ENCODE peak calls at places on chromosomes 2 and 18, in nine cellular contexts. One of them, this sample, is unnamed. For H3K36me3, the result is how much of the 10 kb centered on the place peaks cover.

GRCh38 chr2:27636766-27637165 is 7.9 kb downstream of the GPN1 start:
- DNase-seq in heart right ventricle: no peak
- DNase-seq in psoas muscle: no peak
- DNase-seq in right lobe of liver: no peak
- DNase-seq in uterus: no peak
- DNase-seq in adrenal gland: no peak
- DNase-seq in mucosa of descending colon: no peak
- DNase-seq in lung: no peak
- DNase-seq in HCT116: no peak
- DNase-seq in this sample: no peak

GRCh38 chr2:158994920-158995676 is 26.7 kb downstream of the TANC1 start:
- DNase-seq in heart right ventricle: peak
- DNase-seq in psoas muscle: no peak
- DNase-seq in right lobe of liver: no peak
- DNase-seq in uterus: no peak
- DNase-seq in adrenal gland: no peak
- DNase-seq in mucosa of descending colon: no peak
- DNase-seq in lung: no peak
- DNase-seq in HCT116: no peak
- DNase-seq in this sample: no peak

GRCh38 chr2:211923019-211923418 is 615.6 kb downstream of the ERBB4 start:
- DNase-seq in heart right ventricle: no peak
- DNase-seq in psoas muscle: no peak
- DNase-seq in right lobe of liver: no peak
- DNase-seq in uterus: no peak
- DNase-seq in adrenal gland: no peak
- DNase-seq in mucosa of descending colon: no peak
- DNase-seq in lung: no peak
- DNase-seq in HCT116: no peak
- DNase-seq in this sample: no peak

GRCh38 chr2:51329512-51329911 is 297.6 kb upstream of the NRXN1 start:
- DNase-seq in heart right ventricle: no peak
- DNase-seq in psoas muscle: no peak
- DNase-seq in right lobe of liver: no peak
- DNase-seq in uterus: no peak
- DNase-seq in adrenal gland: no peak
- DNase-seq in mucosa of descending colon: no peak
- DNase-seq in lung: no peak
- DNase-seq in HCT116: no peak
- DNase-seq in this sample: no peak

GRCh38 chr2:47784349-47784851 is 1.5 kb downstream of the MSH6 start:
- DNase-seq in heart right ventricle: no peak
- DNase-seq in psoas muscle: no peak
- DNase-seq in right lobe of liver: no peak
- DNase-seq in uterus: no peak
- DNase-seq in adrenal gland: no peak
- DNase-seq in mucosa of descending colon: peak
- DNase-seq in lung: no peak
- DNase-seq in HCT116: no peak
- DNase-seq in this sample: no peak

GRCh38 chr18:37654711-37655369 is 89.2 kb upstream of the CELF4 start:
- DNase-seq in heart right ventricle: no peak
- DNase-seq in psoas muscle: no peak
- DNase-seq in right lobe of liver: no peak
- DNase-seq in uterus: no peak
- DNase-seq in adrenal gland: no peak
- DNase-seq in mucosa of descending colon: no peak
- DNase-seq in lung: no peak
- DNase-seq in HCT116: no peak
- DNase-seq in this sample: no peak

GRCh38 chr18:48938827-48939367 is 11.9 kb downstream of the SMAD7 start:
- DNase-seq in heart right ventricle: peak
- DNase-seq in psoas muscle: no peak
- DNase-seq in right lobe of liver: no peak
- DNase-seq in uterus: no peak
- DNase-seq in adrenal gland: no peak
- DNase-seq in mucosa of descending colon: no peak
- DNase-seq in lung: no peak
- DNase-seq in HCT116: no peak
- DNase-seq in this sample: no peak

GRCh38 chr2:170966648-170967396 is 37.8 kb downstream of the GORASP2 start:
- DNase-seq in heart right ventricle: no peak
- DNase-seq in psoas muscle: no peak
- DNase-seq in right lobe of liver: peak
- DNase-seq in uterus: no peak
- DNase-seq in adrenal gland: peak
- DNase-seq in mucosa of descending colon: no peak
- DNase-seq in lung: no peak
- DNase-seq in HCT116: no peak
- DNase-seq in this sample: no peak

GRCh38 chr18:10497350-10497749 is 28.5 kb upstream of the NAPG start:
- DNase-seq in heart right ventricle: no peak
- DNase-seq in psoas muscle: no peak
- DNase-seq in right lobe of liver: no peak
- DNase-seq in uterus: no peak
- DNase-seq in adrenal gland: no peak
- DNase-seq in mucosa of descending colon: no peak
- DNase-seq in lung: no peak
- DNase-seq in HCT116: no peak
- DNase-seq in this sample: no peak

GRCh38 chr2:96816836-96817702 is 1.0 kb downstream of the CNNM3 start:
- DNase-seq in heart right ventricle: no peak
- DNase-seq in psoas muscle: no peak
- DNase-seq in right lobe of liver: no peak
- DNase-seq in uterus: no peak
- DNase-seq in adrenal gland: peak
- DNase-seq in mucosa of descending colon: no peak
- DNase-seq in lung: no peak
- DNase-seq in HCT116: no peak
- DNase-seq in this sample: no peak

GRCh38 chr2:179226203-179226960 is 38.2 kb downstream of the SESTD1 start:
- DNase-seq in heart right ventricle: peak
- DNase-seq in psoas muscle: no peak
- DNase-seq in right lobe of liver: peak
- DNase-seq in uterus: no peak
- DNase-seq in adrenal gland: peak
- DNase-seq in mucosa of descending colon: no peak
- DNase-seq in lung: no peak
- DNase-seq in HCT116: no peak
- DNase-seq in this sample: no peak

GRCh38 chr2:209840434-209840833 is 68.8 kb downstream of the UNC80 start:
- DNase-seq in heart right ventricle: no peak
- DNase-seq in psoas muscle: no peak
- DNase-seq in right lobe of liver: no peak
- DNase-seq in uterus: no peak
- DNase-seq in adrenal gland: no peak
- DNase-seq in mucosa of descending colon: no peak
- DNase-seq in lung: no peak
- DNase-seq in HCT116: no peak
- DNase-seq in this sample: no peak

GRCh38 chr2:176395273-176395854 is 126.1 kb downstream of the MTX2 start:
- DNase-seq in heart right ventricle: no peak
- DNase-seq in psoas muscle: no peak
- DNase-seq in right lobe of liver: no peak
- DNase-seq in uterus: no peak
- DNase-seq in adrenal gland: no peak
- DNase-seq in mucosa of descending colon: no peak
- DNase-seq in lung: no peak
- DNase-seq in HCT116: no peak
- DNase-seq in this sample: no peak

GRCh38 chr18:37502036-37502435 is 63.6 kb downstream of the CELF4 start:
- DNase-seq in heart right ventricle: no peak
- DNase-seq in psoas muscle: no peak
- DNase-seq in right lobe of liver: no peak
- DNase-seq in uterus: no peak
- DNase-seq in adrenal gland: no peak
- DNase-seq in mucosa of descending colon: no peak
- DNase-seq in lung: no peak
- DNase-seq in HCT116: no peak
- DNase-seq in this sample: no peak

GRCh38 chr2:106770986-106771385 is 115.0 kb downstream of the ST6GAL2 start:
- DNase-seq in heart right ventricle: no peak
- DNase-seq in psoas muscle: no peak
- DNase-seq in right lobe of liver: no peak
- DNase-seq in uterus: no peak
- DNase-seq in adrenal gland: no peak
- DNase-seq in mucosa of descending colon: no peak
- DNase-seq in lung: no peak
- DNase-seq in HCT116: no peak
- DNase-seq in this sample: no peak

DNA sequence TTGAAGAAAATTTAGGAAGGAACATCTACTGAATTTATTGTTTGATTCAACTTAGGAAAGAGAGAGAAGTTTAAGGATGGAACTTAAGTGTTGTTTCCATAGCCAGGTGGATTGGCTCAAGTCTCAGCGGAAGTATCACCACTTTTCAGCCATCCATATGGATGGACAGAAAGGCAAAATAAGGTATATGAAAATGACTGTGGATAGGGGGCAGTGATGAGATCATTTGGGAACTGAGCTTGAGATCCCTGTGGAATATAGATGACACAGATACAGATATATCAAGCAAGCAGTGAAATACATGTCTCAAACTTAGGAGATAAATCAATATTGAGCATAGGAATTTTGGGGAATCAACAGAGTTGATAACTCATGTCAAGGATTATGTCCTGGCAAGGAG is 1462.7 kb upstream of the NXPH2 start:
- DNase-seq in heart right ventricle: no peak
- DNase-seq in psoas muscle: no peak
- DNase-seq in right lobe of liver: no peak
- DNase-seq in uterus: no peak
- DNase-seq in adrenal gland: no peak
- DNase-seq in mucosa of descending colon: no peak
- DNase-seq in lung: no peak
- DNase-seq in HCT116: no peak
- DNase-seq in this sample: no peak
- TF ChIP-seq CTCF in heart right ventricle: no peak
- TF ChIP-seq CTCF in psoas muscle: no peak
- TF ChIP-seq CTCF in right lobe of liver: no peak
- TF ChIP-seq CTCF in uterus: no peak
- TF ChIP-seq CTCF in adrenal gland: no peak
- TF ChIP-seq CTCF in mucosa of descending colon: no peak
- TF ChIP-seq CTCF in lung: no peak
- TF ChIP-seq CTCF in HCT116: peak
- TF ChIP-seq CTCF in this sample: no peak

GRCh38 chr18:13703899-13704298 is 22.5 kb downstream of the FAM210A start:
- DNase-seq in heart right ventricle: no peak
- DNase-seq in psoas muscle: no peak
- DNase-seq in right lobe of liver: no peak
- DNase-seq in uterus: no peak
- DNase-seq in adrenal gland: no peak
- DNase-seq in mucosa of descending colon: no peak
- DNase-seq in lung: no peak
- DNase-seq in HCT116: peak
- DNase-seq in this sample: no peak
- H3K36me3 ChIP-seq in heart right ventricle: under half
- H3K36me3 ChIP-seq in psoas muscle: under half
- H3K36me3 ChIP-seq in right lobe of liver: under half
- H3K36me3 ChIP-seq in uterus: under half
- H3K36me3 ChIP-seq in adrenal gland: under half
- H3K36me3 ChIP-seq in mucosa of descending colon: under half
- H3K36me3 ChIP-seq in lung: under half
- H3K36me3 ChIP-seq in HCT116: under half
- H3K36me3 ChIP-seq in this sample: under half

GRCh38 chr2:45823723-45824206 is 172.3 kb downstream of the PRKCE start:
- DNase-seq in heart right ventricle: peak
- DNase-seq in psoas muscle: peak
- DNase-seq in right lobe of liver: peak
- DNase-seq in uterus: peak
- DNase-seq in adrenal gland: peak
- DNase-seq in mucosa of descending colon: no peak
- DNase-seq in lung: peak
- DNase-seq in HCT116: no peak
- DNase-seq in this sample: peak

GRCh38 chr2:45825001-45825651 is 173.7 kb downstream of the PRKCE start:
- DNase-seq in heart right ventricle: no peak
- DNase-seq in psoas muscle: no peak
- DNase-seq in right lobe of liver: no peak
- DNase-seq in uterus: no peak
- DNase-seq in adrenal gland: no peak
- DNase-seq in mucosa of descending colon: no peak
- DNase-seq in lung: no peak
- DNase-seq in HCT116: no peak
- DNase-seq in this sample: no peak

GRCh38 chr2:45820048-45820447 is 168.6 kb downstream of the PRKCE start:
- DNase-seq in heart right ventricle: no peak
- DNase-seq in psoas muscle: no peak
- DNase-seq in right lobe of liver: no peak
- DNase-seq in uterus: no peak
- DNase-seq in adrenal gland: no peak
- DNase-seq in mucosa of descending colon: no peak
- DNase-seq in lung: no peak
- DNase-seq in HCT116: no peak
- DNase-seq in this sample: no peak

GRCh38 chr2:45822272-45822630 is 170.8 kb downstream of the PRKCE start:
- DNase-seq in heart right ventricle: no peak
- DNase-seq in psoas muscle: no peak
- DNase-seq in right lobe of liver: no peak
- DNase-seq in uterus: no peak
- DNase-seq in adrenal gland: no peak
- DNase-seq in mucosa of descending colon: no peak
- DNase-seq in lung: no peak
- DNase-seq in HCT116: no peak
- DNase-seq in this sample: no peak

DNA sequence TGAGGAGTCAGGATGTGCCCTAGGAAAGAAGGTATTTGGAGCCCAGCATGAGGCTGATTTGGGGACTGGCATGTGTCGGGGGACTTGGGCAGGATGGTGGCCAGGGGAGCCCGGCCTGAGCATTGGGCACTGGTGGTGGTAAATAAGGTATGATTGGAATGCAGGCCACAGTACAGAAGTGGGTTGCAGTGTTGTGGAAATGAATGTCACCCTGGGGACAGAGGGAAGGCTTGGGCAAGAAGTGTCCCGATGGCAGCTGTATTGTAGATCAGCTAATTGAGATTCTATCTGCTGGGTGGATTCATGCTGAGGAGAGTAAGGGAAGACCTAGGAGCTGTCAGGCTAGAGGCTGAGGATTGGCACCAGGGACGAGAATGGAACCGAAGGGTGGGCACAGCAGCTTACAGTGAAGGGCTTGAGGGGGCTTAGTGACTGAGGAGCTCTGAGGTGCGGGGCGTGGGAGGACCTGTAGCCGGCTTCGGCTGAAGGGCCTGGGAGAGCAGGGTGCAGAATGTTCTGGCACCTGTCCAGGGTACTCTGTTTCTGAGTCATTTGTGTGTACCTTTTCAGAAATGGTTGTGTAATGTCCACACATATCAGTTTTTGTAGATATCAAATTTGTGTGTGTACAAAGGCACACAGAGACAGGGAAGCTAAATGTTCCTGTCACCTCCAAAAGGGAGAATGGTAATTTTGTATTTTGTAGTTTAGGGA is 170.2 kb downstream of the PRKCE start:
- DNase-seq in heart right ventricle: peak
- DNase-seq in psoas muscle: peak
- DNase-seq in right lobe of liver: peak
- DNase-seq in uterus: peak
- DNase-seq in adrenal gland: peak
- DNase-seq in mucosa of descending colon: peak
- DNase-seq in lung: peak
- DNase-seq in HCT116: peak
- DNase-seq in this sample: peak
- H3K4me3 ChIP-seq in heart right ventricle: no peak
- H3K4me3 ChIP-seq in psoas muscle: no peak
- H3K4me3 ChIP-seq in right lobe of liver: no peak
- H3K4me3 ChIP-seq in uterus: no peak
- H3K4me3 ChIP-seq in adrenal gland: no peak
- H3K4me3 ChIP-seq in mucosa of descending colon: no peak
- H3K4me3 ChIP-seq in lung: no peak
- H3K4me3 ChIP-seq in HCT116: no peak
- H3K4me3 ChIP-seq in this sample: no peak

GRCh38 chr18:76805221-76805620 is 17.1 kb upstream of the ZNF236 start:
- DNase-seq in heart right ventricle: no peak
- DNase-seq in psoas muscle: no peak
- DNase-seq in right lobe of liver: no peak
- DNase-seq in uterus: no peak
- DNase-seq in adrenal gland: no peak
- DNase-seq in mucosa of descending colon: no peak
- DNase-seq in lung: no peak
- DNase-seq in HCT116: no peak
- DNase-seq in this sample: no peak
- TF ChIP-seq CTCF in heart right ventricle: peak
- TF ChIP-seq CTCF in psoas muscle: no peak
- TF ChIP-seq CTCF in right lobe of liver: no peak
- TF ChIP-seq CTCF in uterus: no peak
- TF ChIP-seq CTCF in adrenal gland: no peak
- TF ChIP-seq CTCF in mucosa of descending colon: no peak
- TF ChIP-seq CTCF in lung: no peak
- TF ChIP-seq CTCF in HCT116: peak
- TF ChIP-seq CTCF in this sample: no peak